ENCODE peak calls at places on chromosomes 12 and 14, in ten cellular contexts. One of them, this sample, is unnamed.
A peak's percentile ranks its signal among the peaks of the same experiment; 100 is the strongest.

GRCh38 chr14:93137864-93138263 is 22.1 kb upstream of the ITPK1 start:
- DNase-seq in thoracic aorta: no peak
- DNase-seq in PC-3: peak; percentile 28
- DNase-seq in IMR-90: peak; percentile 12
- DNase-seq in A549: no peak
- DNase-seq in NB4: no peak
- DNase-seq in tibial artery: no peak
- DNase-seq in choroid plexus epithelial cell: peak; percentile 34
- DNase-seq in pancreas: peak; percentile 96
- DNase-seq in uterus: peak; percentile 29
- DNase-seq in this sample: no peak

GRCh38 chr12:6471992-6472366 is 1.5 kb upstream of the VAMP1 start:
- DNase-seq in thoracic aorta: no peak
- DNase-seq in A549: peak; percentile 17
- DNase-seq in choroid plexus epithelial cell: no peak
- DNase-seq in pancreas: no peak
- DNase-seq in PC-3: no peak
- DNase-seq in tibial artery: no peak
- DNase-seq in uterus: no peak
- DNase-seq in IMR-90: no peak
- DNase-seq in NB4: no peak
- DNase-seq in this sample: no peak

GRCh38 chr14:69901113-69901951 is 22.1 kb downstream of the SMOC1 start:
- DNase-seq in tibial artery: peak; percentile 43
- DNase-seq in choroid plexus epithelial cell: peak; percentile 96
- DNase-seq in PC-3: no peak
- DNase-seq in uterus: no peak
- DNase-seq in pancreas: no peak
- DNase-seq in NB4: no peak
- DNase-seq in A549: no peak
- DNase-seq in thoracic aorta: no peak
- DNase-seq in IMR-90: peak; percentile 52
- DNase-seq in this sample: no peak

GRCh38 chr14:39268393-39268792 is 34.7 kb downstream of the MIA2 start:
- DNase-seq in pancreas: no peak
- DNase-seq in choroid plexus epithelial cell: peak; percentile 28
- DNase-seq in thoracic aorta: no peak
- DNase-seq in PC-3: peak; percentile 16
- DNase-seq in tibial artery: no peak
- DNase-seq in NB4: peak; percentile 50
- DNase-seq in uterus: no peak
- DNase-seq in A549: no peak
- DNase-seq in IMR-90: peak; percentile 18
- DNase-seq in this sample: peak; percentile 24

GRCh38 chr14:98835825-98836100 is 436.2 kb downstream of the BCL11B start:
- DNase-seq in tibial artery: no peak
- DNase-seq in choroid plexus epithelial cell: no peak
- DNase-seq in pancreas: no peak
- DNase-seq in IMR-90: no peak
- DNase-seq in A549: no peak
- DNase-seq in thoracic aorta: no peak
- DNase-seq in uterus: no peak
- DNase-seq in PC-3: no peak
- DNase-seq in NB4: no peak
- DNase-seq in this sample: no peak

GRCh38 chr14:100868621-100869370 is 34.7 kb downstream of the RTL1 start:
- DNase-seq in IMR-90: no peak
- DNase-seq in pancreas: peak; percentile 24
- DNase-seq in choroid plexus epithelial cell: no peak
- DNase-seq in NB4: no peak
- DNase-seq in tibial artery: no peak
- DNase-seq in uterus: no peak
- DNase-seq in A549: no peak
- DNase-seq in PC-3: no peak
- DNase-seq in thoracic aorta: no peak
- DNase-seq in this sample: no peak

GRCh38 chr12:138171-138897 is 71.8 kb downstream of the IQSEC3 start:
- DNase-seq in IMR-90: no peak
- DNase-seq in thoracic aorta: no peak
- DNase-seq in A549: no peak
- DNase-seq in uterus: no peak
- DNase-seq in pancreas: no peak
- DNase-seq in PC-3: no peak
- DNase-seq in NB4: no peak
- DNase-seq in choroid plexus epithelial cell: no peak
- DNase-seq in tibial artery: no peak
- DNase-seq in this sample: no peak

GRCh38 chr14:91228112-91229004 is 16.1 kb downstream of the GPR68 start:
- DNase-seq in A549: no peak
- DNase-seq in uterus: no peak
- DNase-seq in IMR-90: peak; percentile 84
- DNase-seq in tibial artery: no peak
- DNase-seq in thoracic aorta: no peak
- DNase-seq in choroid plexus epithelial cell: peak; percentile 35
- DNase-seq in pancreas: no peak
- DNase-seq in PC-3: peak; percentile 85
- DNase-seq in NB4: peak; percentile 87
- DNase-seq in this sample: peak; percentile 93

DNA sequence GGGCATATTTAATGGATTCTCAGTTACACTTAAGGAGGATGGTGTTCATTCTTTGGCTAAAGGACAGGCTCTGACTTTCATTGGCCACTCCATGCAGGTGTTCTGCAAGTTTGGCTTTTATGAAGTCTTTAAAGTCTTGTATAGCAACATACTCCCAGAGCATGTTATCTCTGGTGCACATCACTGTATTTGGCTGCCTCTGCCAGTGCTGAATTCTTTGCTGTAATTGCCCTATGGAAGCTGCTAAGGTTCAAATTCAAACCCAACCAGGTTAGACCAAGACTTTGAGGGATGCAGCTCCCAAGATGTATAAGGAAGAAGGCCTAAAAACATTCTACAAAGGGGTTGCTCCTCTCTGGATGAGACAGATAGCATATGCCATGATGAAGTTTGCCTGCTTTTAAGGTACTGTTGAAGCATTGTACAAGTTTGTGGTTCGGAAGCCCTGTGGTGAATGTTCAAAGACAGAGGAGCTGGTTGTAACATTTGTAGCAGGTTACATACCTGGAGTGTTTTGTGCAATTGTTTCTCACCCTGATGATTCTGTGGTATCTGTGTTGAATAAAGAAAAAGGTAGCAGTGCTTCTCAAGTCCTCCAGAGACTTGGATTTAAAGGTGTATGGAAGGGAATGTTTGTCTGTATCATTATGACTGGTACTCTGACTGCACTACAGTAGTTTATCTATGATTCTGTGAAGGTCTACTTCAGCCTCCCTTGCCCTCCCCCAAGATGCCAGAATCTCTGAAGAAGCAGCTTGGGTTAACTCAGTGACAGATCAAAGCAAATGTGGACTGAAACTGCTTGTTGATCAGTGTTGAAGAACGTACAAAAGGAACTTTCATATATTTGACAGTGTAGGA is 19.4 kb downstream of the TMEM116 start:
- DNase-seq in thoracic aorta: no peak
- DNase-seq in PC-3: no peak
- DNase-seq in NB4: peak; percentile 63
- DNase-seq in uterus: no peak
- DNase-seq in tibial artery: no peak
- DNase-seq in IMR-90: no peak
- DNase-seq in pancreas: no peak
- DNase-seq in choroid plexus epithelial cell: no peak
- DNase-seq in A549: no peak
- DNase-seq in this sample: peak; percentile 71
- H3K4me3 ChIP-seq in thoracic aorta: peak overlapping the region; percentile 32
- H3K4me3 ChIP-seq in PC-3: no peak overlapping the region
- H3K4me3 ChIP-seq in NB4: peak overlapping the region; percentile 43
- H3K4me3 ChIP-seq in uterus: no peak overlapping the region
- H3K4me3 ChIP-seq in tibial artery: no peak overlapping the region
- H3K4me3 ChIP-seq in IMR-90: no peak overlapping the region
- H3K4me3 ChIP-seq in pancreas: peak overlapping the region; percentile 4
- H3K4me3 ChIP-seq in choroid plexus epithelial cell: no peak overlapping the region
- H3K4me3 ChIP-seq in A549: no peak overlapping the region
- H3K4me3 ChIP-seq in this sample: peak overlapping the region; percentile 42

GRCh38 chr14:96281486-96281885 is 25.5 kb downstream of the BDKRB1 start:
- DNase-seq in uterus: no peak
- DNase-seq in choroid plexus epithelial cell: no peak
- DNase-seq in A549: no peak
- DNase-seq in NB4: no peak
- DNase-seq in PC-3: no peak
- DNase-seq in IMR-90: peak; percentile 17
- DNase-seq in tibial artery: no peak
- DNase-seq in thoracic aorta: no peak
- DNase-seq in pancreas: no peak
- DNase-seq in this sample: no peak

GRCh38 chr14:96286251-96286650 is 30.2 kb downstream of the BDKRB1 start:
- DNase-seq in NB4: no peak
- DNase-seq in pancreas: no peak
- DNase-seq in uterus: no peak
- DNase-seq in PC-3: no peak
- DNase-seq in A549: no peak
- DNase-seq in IMR-90: no peak
- DNase-seq in tibial artery: no peak
- DNase-seq in thoracic aorta: no peak
- DNase-seq in choroid plexus epithelial cell: no peak
- DNase-seq in this sample: no peak

GRCh38 chr14:96285667-96286066 is 29.7 kb downstream of the BDKRB1 start:
- DNase-seq in pancreas: no peak
- DNase-seq in thoracic aorta: no peak
- DNase-seq in IMR-90: peak; percentile 91
- DNase-seq in A549: no peak
- DNase-seq in NB4: no peak
- DNase-seq in choroid plexus epithelial cell: no peak
- DNase-seq in PC-3: no peak
- DNase-seq in tibial artery: no peak
- DNase-seq in uterus: peak; percentile 43
- DNase-seq in this sample: no peak

GRCh38 chr14:96284008-96284407 is 28.0 kb downstream of the BDKRB1 start:
- DNase-seq in pancreas: no peak
- DNase-seq in A549: no peak
- DNase-seq in IMR-90: no peak
- DNase-seq in NB4: no peak
- DNase-seq in choroid plexus epithelial cell: no peak
- DNase-seq in PC-3: no peak
- DNase-seq in uterus: no peak
- DNase-seq in thoracic aorta: no peak
- DNase-seq in tibial artery: no peak
- DNase-seq in this sample: no peak

DNA sequence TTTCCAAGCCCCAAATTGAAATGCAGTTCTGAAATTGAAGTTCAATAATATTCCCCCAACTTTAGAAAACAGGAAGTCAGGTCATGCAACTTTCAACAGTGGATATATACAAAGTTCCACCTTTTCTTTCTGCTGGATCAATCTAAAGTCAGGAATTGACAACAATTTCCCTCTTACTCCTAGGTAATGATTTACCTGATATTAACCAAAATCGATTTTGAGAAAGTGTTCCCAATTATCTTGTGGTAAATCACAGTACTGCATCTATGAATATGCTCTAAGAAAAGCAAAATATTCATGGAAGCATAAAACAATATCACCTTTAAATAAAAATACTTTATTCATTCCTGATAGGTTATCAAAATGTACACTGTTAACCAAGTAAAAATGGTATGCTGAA is 28.4 kb downstream of the BDKRB1 start:
- DNase-seq in A549: no peak
- DNase-seq in PC-3: no peak
- DNase-seq in tibial artery: no peak
- DNase-seq in thoracic aorta: no peak
- DNase-seq in NB4: no peak
- DNase-seq in pancreas: no peak
- DNase-seq in choroid plexus epithelial cell: no peak
- DNase-seq in IMR-90: no peak
- DNase-seq in uterus: no peak
- DNase-seq in this sample: no peak
- TF ChIP-seq CTCF in A549: no peak
- TF ChIP-seq CTCF in PC-3: no peak
- TF ChIP-seq CTCF in tibial artery: no peak
- TF ChIP-seq CTCF in thoracic aorta: no peak
- TF ChIP-seq CTCF in NB4: no peak
- TF ChIP-seq CTCF in pancreas: peak; percentile 5
- TF ChIP-seq CTCF in choroid plexus epithelial cell: no peak
- TF ChIP-seq CTCF in IMR-90: no peak
- TF ChIP-seq CTCF in uterus: no peak
- TF ChIP-seq CTCF in this sample: no peak

GRCh38 chr12:8698830-8699330 is 1.1 kb downstream of the RIMKLB start:
- DNase-seq in pancreas: no peak
- DNase-seq in PC-3: no peak
- DNase-seq in tibial artery: no peak
- DNase-seq in NB4: no peak
- DNase-seq in choroid plexus epithelial cell: peak; percentile 45
- DNase-seq in uterus: no peak
- DNase-seq in A549: no peak
- DNase-seq in thoracic aorta: no peak
- DNase-seq in IMR-90: peak; percentile 47
- DNase-seq in this sample: no peak

GRCh38 chr12:8702159-8702558 is 4.4 kb downstream of the RIMKLB start:
- DNase-seq in thoracic aorta: no peak
- DNase-seq in uterus: no peak
- DNase-seq in pancreas: no peak
- DNase-seq in IMR-90: no peak
- DNase-seq in NB4: no peak
- DNase-seq in A549: no peak
- DNase-seq in PC-3: no peak
- DNase-seq in choroid plexus epithelial cell: no peak
- DNase-seq in tibial artery: no peak
- DNase-seq in this sample: no peak

GRCh38 chr12:8697476-8698131 is at the start of gene RIMKLB:
- DNase-seq in A549: peak; percentile 71
- DNase-seq in uterus: peak; percentile 90
- DNase-seq in NB4: peak; percentile 79
- DNase-seq in PC-3: peak; percentile 11
- DNase-seq in pancreas: peak; percentile 85
- DNase-seq in IMR-90: peak; percentile 57
- DNase-seq in tibial artery: peak; percentile 84
- DNase-seq in choroid plexus epithelial cell: peak; percentile 71
- DNase-seq in thoracic aorta: peak; percentile 53
- DNase-seq in this sample: peak; percentile 86

GRCh38 chr12:8698132-8698829 is 490 bp downstream of the RIMKLB start:
- DNase-seq in PC-3: no peak
- DNase-seq in uterus: peak; percentile 64
- DNase-seq in A549: peak; percentile 43
- DNase-seq in pancreas: peak; percentile 82
- DNase-seq in choroid plexus epithelial cell: no peak
- DNase-seq in thoracic aorta: no peak
- DNase-seq in NB4: peak; percentile 36
- DNase-seq in tibial artery: peak; percentile 74
- DNase-seq in IMR-90: peak; percentile 16
- DNase-seq in this sample: peak; percentile 59

DNA sequence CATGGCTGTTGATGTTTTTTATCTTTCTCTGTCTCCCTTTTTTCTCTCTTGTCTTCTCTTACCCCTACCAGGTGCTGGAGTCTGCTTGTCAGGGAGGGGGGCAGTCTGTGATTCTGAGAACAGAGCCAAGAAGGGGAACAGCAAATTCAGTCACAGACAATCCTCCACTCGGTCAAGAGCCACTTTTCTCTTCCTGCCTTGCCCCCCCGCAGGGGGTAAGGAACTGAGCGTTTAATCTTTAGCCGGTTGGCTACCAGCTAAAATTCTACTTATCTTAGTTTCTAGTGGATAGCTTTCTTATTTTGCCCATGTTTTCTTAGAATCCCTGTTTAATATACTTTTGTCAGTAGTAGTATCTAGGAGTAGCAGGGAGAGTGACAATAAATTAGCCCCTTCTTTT is 1.9 kb downstream of the RIMKLB start:
- DNase-seq in IMR-90: no peak
- DNase-seq in NB4: no peak
- DNase-seq in thoracic aorta: no peak
- DNase-seq in pancreas: no peak
- DNase-seq in uterus: no peak
- DNase-seq in choroid plexus epithelial cell: no peak
- DNase-seq in PC-3: no peak
- DNase-seq in tibial artery: no peak
- DNase-seq in A549: no peak
- DNase-seq in this sample: no peak
- H3K4me3 ChIP-seq in IMR-90: no peak overlapping the region
- H3K4me3 ChIP-seq in NB4: no peak overlapping the region
- H3K4me3 ChIP-seq in thoracic aorta: peak overlapping the region; percentile 99
- H3K4me3 ChIP-seq in pancreas: no peak overlapping the region
- H3K4me3 ChIP-seq in uterus: no peak overlapping the region
- H3K4me3 ChIP-seq in choroid plexus epithelial cell: peak overlapping the region; percentile 7
- H3K4me3 ChIP-seq in PC-3: no peak overlapping the region
- H3K4me3 ChIP-seq in tibial artery: peak overlapping the region; percentile 69
- H3K4me3 ChIP-seq in A549: peak overlapping the region; percentile 92
- H3K4me3 ChIP-seq in this sample: no peak overlapping the region

GRCh38 chr12:53071591-53072551 is 7.3 kb downstream of the SPRYD3 start:
- DNase-seq in uterus: peak; percentile 95
- DNase-seq in tibial artery: peak; percentile 89
- DNase-seq in NB4: no peak
- DNase-seq in IMR-90: peak; percentile 33
- DNase-seq in thoracic aorta: no peak
- DNase-seq in A549: no peak
- DNase-seq in choroid plexus epithelial cell: peak; percentile 69
- DNase-seq in PC-3: no peak
- DNase-seq in pancreas: no peak
- DNase-seq in this sample: no peak
- TF ChIP-seq CTCF in uterus: peak; percentile 31
- TF ChIP-seq CTCF in tibial artery: no peak
- TF ChIP-seq CTCF in NB4: no peak
- TF ChIP-seq CTCF in IMR-90: peak; percentile 34
- TF ChIP-seq CTCF in thoracic aorta: no peak
- TF ChIP-seq CTCF in A549: no peak
- TF ChIP-seq CTCF in choroid plexus epithelial cell: peak; percentile 52
- TF ChIP-seq CTCF in PC-3: no peak
- TF ChIP-seq CTCF in pancreas: no peak
- TF ChIP-seq CTCF in this sample: no peak

This sample was measured in GM12865.